ENCODE peak calls at places on chromosomes 16 and 17, in five cellular contexts. U is MG63, X is RPMI7951, K is tibial nerve, M is substantia nigra. G is an unnamed sample.

GRCh38 chr17:15392326-15392739 is 50.9 kb upstream of the TEKT3 start:
- DNase-seq in M (no peak), U (peak), K (no peak), X (peak), G (peak)

GRCh38 chr16:85424260-85425060 is 188.7 kb upstream of the GSE1 start:
- DNase-seq in K (no peak), M (no peak), X (no peak), U (no peak), G (no peak)

GRCh38 chr17:7745748-7746470 is 28.4 kb downstream of the DNAH2 start:
- DNase-seq in K (no peak), U (peak), M (no peak), X (peak), G (peak)

GRCh38 chr17:37160940-37161339 is 212.2 kb downstream of the AATF start:
- DNase-seq in M (no peak), X (no peak), K (no peak), U (no peak), G (peak)

GRCh38 chr17:16255481-16255901 is 38.5 kb downstream of the PIGL start:
- DNase-seq in M (no peak), K (no peak), U (peak), X (peak), G (no peak)

GRCh38 chr17:82238562-82239201 is 9.8 kb downstream of the SLC16A3 start:
- DNase-seq in M (no peak), U (no peak), X (peak), K (peak), G (no peak)

GRCh38 chr17:41799366-41799765 is 12.4 kb downstream of the P3H4 start:
- DNase-seq in X (no peak), K (no peak), M (no peak), U (no peak), G (no peak)

GRCh38 chr17:34412965-34413441 is 50.0 kb upstream of the CCL1 start:
- DNase-seq in M (no peak), K (no peak), X (no peak), U (no peak), G (no peak)

GRCh38 chr16:81460075-81460474 is 15.5 kb downstream of the CMIP start:
- DNase-seq in K (no peak), M (no peak), X (no peak), U (no peak), G (no peak)

GRCh38 chr17:41308251-41308917 is 725 bp downstream of the KRTAP16-1 start:
- DNase-seq in U (peak), X (peak), K (no peak), M (no peak), G (no peak)

GRCh38 chr16:87407511-87408112 is 15.5 kb downstream of the MAP1LC3B start:
- DNase-seq in U (no peak), X (peak), K (no peak), M (no peak), G (peak)

GRCh38 chr17:75875182-75875939 is 3.0 kb downstream of the TRIM47 start:
- DNase-seq in K (no peak), M (no peak), U (no peak), X (no peak), G (peak)

GRCh38 chr16:77496934-77497333 is 62.1 kb upstream of the ADAMTS18 start:
- DNase-seq in K (no peak), X (no peak), M (no peak), U (no peak), G (peak)

GRCh38 chr16:21190599-21190998 is 20.8 kb downstream of the ZP2 start:
- DNase-seq in K (no peak), M (no peak), X (peak), U (no peak), G (no peak)

GRCh38 chr16:85460252-85460982 is 152.7 kb upstream of the GSE1 start:
- DNase-seq in U (no peak), M (no peak), X (no peak), K (no peak), G (no peak)